ENCODE peak calls at places on chromosomes 2 and 18, in seven cellular contexts. S is A549, D is HCT116, W is testis, M is uterus, N is esophagus muscularis mucosa, O is IMR-90. T is an unnamed sample.

GRCh38 chr18:7723558-7723957 is 156.4 kb downstream of the PTPRM start:
- DNase-seq in S (no peak), D (no peak), W (no peak), M (no peak), N (no peak), O (no peak), T (no peak)

GRCh38 chr2:224802407-224802806 is 86.2 kb upstream of the CCDC195 start:
- DNase-seq in S (no peak), D (no peak), W (no peak), M (no peak), N (no peak), O (peak), T (no peak)

GRCh38 chr18:67776929-67777328 is 260.4 kb upstream of the DSEL start:
- DNase-seq in S (no peak), D (no peak), W (no peak), M (no peak), N (no peak), O (peak), T (no peak)

GRCh38 chr2:100945433-100945740 is 56.7 kb upstream of the RPL31 start:
- DNase-seq in S (no peak), D (no peak), W (no peak), M (no peak), N (no peak), O (no peak), T (no peak)

GRCh38 chr2:240133401-240133800 is 2.7 kb downstream of the COPS9 start:
- DNase-seq in S (no peak), D (no peak), W (peak), M (no peak), N (no peak), O (no peak), T (no peak)

GRCh38 chr2:105488198-105488757 is 89.4 kb upstream of the FHL2 start:
- DNase-seq in S (no peak), D (no peak), W (peak), M (no peak), N (no peak), O (no peak), T (no peak)

GRCh38 chr2:73838889-73839539 is 10.3 kb downstream of the STAMBP start:
- DNase-seq in S (no peak), D (no peak), W (no peak), M (no peak), N (no peak), O (peak), T (no peak)

GRCh38 chr2:186542002-186542401 is 47.9 kb upstream of the ITGAV start:
- DNase-seq in S (no peak), D (no peak), W (no peak), M (no peak), N (no peak), O (no peak), T (no peak)

GRCh38 chr2:212905640-212906201 is 245.7 kb downstream of the IKZF2 start:
- DNase-seq in S (peak), D (no peak), W (no peak), M (no peak), N (no peak), O (peak), T (no peak)

GRCh38 chr2:219689676-219690628 is 62.5 kb downstream of the SLC4A3 start:
- DNase-seq in S (peak), D (no peak), W (peak), M (peak), N (no peak), O (peak), T (peak)

GRCh38 chr2:147686365-147686764 is 158.5 kb upstream of the ACVR2A start:
- DNase-seq in S (no peak), D (no peak), W (no peak), M (no peak), N (peak), O (no peak), T (peak)

GRCh38 chr2:204491528-204491927 is 53.7 kb upstream of the PARD3B start:
- DNase-seq in S (no peak), D (no peak), W (no peak), M (no peak), N (no peak), O (no peak), T (no peak)

GRCh38 chr2:169069818-169070217 is 455 bp downstream of the DHRS9 start:
- DNase-seq in S (no peak), D (no peak), W (no peak), M (no peak), N (no peak), O (no peak), T (no peak)

GRCh38 chr2:231670892-231671616 is 37.3 kb upstream of the PTMA start:
- DNase-seq in S (peak), D (no peak), W (no peak), M (no peak), N (no peak), O (no peak), T (peak)

GRCh38 chr2:3498783-3499394 is 20.4 kb downstream of the ADI1 start:
- DNase-seq in S (no peak), D (no peak), W (no peak), M (no peak), N (no peak), O (no peak), T (no peak)

GRCh38 chr2:42261531-42262195 is 92.5 kb downstream of the EML4 start:
- DNase-seq in S (no peak), D (no peak), W (no peak), M (no peak), N (no peak), O (no peak), T (no peak)

GRCh38 chr2:33443272-33443829 is 33.1 kb upstream of the RASGRP3 start:
- DNase-seq in S (no peak), D (no peak), W (no peak), M (no peak), N (no peak), O (peak), T (no peak)

GRCh38 chr18:32072321-32072720 is 19.4 kb upstream of the RNF138 start:
- DNase-seq in S (no peak), D (no peak), W (no peak), M (no peak), N (no peak), O (no peak), T (no peak)

GRCh38 chr2:226985227-226985946 is 149.5 kb downstream of the RHBDD1 start:
- DNase-seq in S (peak), D (peak), W (peak), M (peak), N (no peak), O (peak), T (no peak)

GRCh38 chr2:170587937-170588336 is 127.2 kb upstream of the SP5 start:
- DNase-seq in S (no peak), D (no peak), W (no peak), M (no peak), N (no peak), O (no peak), T (no peak)

GRCh38 chr18:10320848-10321247 is 133.6 kb upstream of the APCDD1 start:
- DNase-seq in S (no peak), D (no peak), W (no peak), M (no peak), N (no peak), O (peak), T (no peak)

GRCh38 chr2:111071480-111072143 is 49.1 kb upstream of the BCL2L11 start:
- DNase-seq in S (peak), D (no peak), W (no peak), M (no peak), N (no peak), O (peak), T (no peak)

GRCh38 chr2:160354677-160355076 is 138.9 kb downstream of the RBMS1 start:
- DNase-seq in S (no peak), D (no peak), W (no peak), M (no peak), N (no peak), O (no peak), T (no peak)
- H3K4me3 ChIP-seq in S (no peak), D (no peak), W (no peak), M (no peak), N (no peak), O (no peak), T (no peak)

DNA sequence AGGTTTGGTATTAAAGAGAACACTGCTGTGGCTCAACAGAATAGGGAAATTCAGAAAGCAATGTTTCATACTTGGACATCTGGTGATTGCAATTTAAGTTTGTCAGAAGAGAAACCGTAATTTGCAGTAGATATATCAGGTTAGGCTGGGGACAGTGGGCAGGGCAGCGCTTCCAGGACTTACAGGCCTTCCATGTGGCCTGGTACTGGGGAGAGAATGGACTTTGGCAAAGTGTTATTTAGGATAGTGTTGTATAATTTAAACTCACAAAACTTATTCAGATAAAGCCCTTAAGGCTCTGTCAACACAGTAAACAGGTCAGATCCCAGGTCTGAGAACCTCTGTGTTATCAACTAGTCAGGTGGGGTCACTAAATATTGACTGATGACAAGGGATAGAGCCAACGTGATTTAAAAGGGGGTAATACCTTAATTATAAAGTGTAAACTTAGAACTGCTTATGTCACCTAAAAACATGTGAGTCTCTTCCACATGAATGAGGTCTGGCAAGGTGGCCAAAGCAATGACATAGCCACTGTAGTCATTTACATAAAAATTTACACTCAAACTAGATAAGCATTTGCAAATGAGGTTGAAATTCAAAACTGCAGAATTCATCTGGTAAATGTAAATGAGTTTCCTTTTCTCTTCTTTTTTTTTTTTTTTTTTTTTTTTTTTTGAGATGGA is 80.2 kb upstream of the DNMT3A start:
- DNase-seq in S (no peak), D (no peak), W (no peak), M (no peak), N (no peak), O (no peak), T (no peak)
- TF ChIP-seq POLR2A in S (no peak), D (no peak), W (no peak), M (no peak), N (no peak), O (no peak), T (no peak)

DNA sequence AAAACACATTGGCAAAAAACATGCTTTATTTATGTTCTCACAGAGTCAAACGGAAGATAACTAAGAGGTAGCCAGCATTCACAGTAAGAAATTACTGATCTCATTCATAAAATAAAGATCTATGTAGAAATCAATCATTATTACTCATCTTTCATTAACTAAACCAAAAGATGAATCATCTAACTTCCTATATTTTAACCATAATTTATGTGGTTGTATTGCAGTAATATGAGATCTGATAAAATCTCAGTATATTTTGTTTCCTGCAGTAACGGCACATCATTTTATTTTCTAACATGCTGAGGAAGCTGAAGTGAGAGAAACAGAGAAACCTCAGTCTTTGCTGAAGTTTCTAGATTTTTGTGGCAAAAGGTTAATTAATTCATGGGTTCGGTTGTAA is 375.8 kb downstream of the GALNT13 start:
- DNase-seq in S (no peak), D (no peak), W (no peak), M (no peak), N (no peak), O (no peak), T (no peak)
- H3K4me3 ChIP-seq in S (no peak), D (no peak), W (no peak), M (no peak), N (no peak), O (no peak), T (no peak)

DNA sequence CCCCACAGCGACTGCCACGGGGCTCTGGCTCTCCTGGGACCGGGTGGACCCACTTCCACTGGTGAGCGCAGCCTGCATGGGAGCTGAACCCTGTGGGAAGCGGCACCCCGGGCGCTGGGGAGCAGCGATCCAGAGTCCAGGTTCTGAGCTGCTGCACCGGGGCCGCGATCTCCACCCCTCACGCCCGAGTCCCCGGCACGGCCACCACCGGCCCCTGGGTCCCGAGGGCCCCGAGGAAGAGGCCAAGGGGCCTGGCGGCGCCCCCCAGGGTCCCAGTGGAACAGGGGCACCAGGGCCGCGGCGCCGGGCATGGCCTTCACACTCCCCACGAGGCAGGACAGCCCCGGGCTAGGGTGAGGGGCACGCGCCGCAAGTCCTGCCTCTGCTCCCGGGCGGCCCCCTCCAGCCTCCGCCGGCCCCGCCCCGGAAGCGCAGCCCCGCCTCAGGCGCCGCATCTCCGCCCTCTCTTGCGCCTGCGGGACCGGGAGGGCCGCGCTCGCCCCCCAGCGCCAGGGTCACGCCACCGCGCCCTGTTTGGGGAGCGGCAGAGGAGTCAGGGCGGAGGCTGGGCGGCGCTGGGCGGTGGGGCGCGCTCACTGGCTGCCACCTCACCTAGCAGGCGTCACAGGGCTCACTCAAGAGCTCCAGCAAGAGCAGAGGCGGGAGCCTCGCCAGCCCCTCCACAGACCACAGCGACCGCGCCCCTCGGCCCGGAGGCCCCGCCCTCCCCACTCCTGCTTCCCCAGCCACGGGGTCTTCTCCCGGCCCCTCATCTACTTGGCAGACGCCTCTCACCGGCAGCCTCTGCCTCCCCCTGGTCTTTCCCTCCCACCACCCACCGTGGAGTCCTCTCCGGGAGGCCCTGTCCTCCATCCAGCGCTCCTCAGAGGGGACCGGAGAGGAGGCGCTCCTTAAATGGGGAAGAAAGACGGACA is 26.8 kb downstream of the THAP4 start:
- DNase-seq in S (no peak), D (no peak), W (peak), M (peak), N (no peak), O (peak), T (peak)
- TF ChIP-seq POLR2A in S (no peak), D (no peak), W (no peak), M (no peak), N (no peak), O (peak), T (peak)